ENCODE peak calls at places on chromosomes 2 and 18, in ten cellular contexts. Q is IMR-90, E is body of pancreas, O is spleen, X is uterus, S is sigmoid colon, D is H1, P is prostate gland, K is endothelial cell of umbilical vein, L is breast epithelium. Y is an unnamed sample. For H3K36me3, the result is how much of the 10 kb centered on the place peaks cover.

GRCh38 chr2:62196278-62196901 is 475 bp downstream of the B3GNT2 start:
- DNase-seq in Q (no peak), E (no peak), O (peak), X (peak), S (peak), D (peak), P (peak), K (no peak), L (peak), Y (peak)

GRCh38 chr2:3636586-3637310 is 21.3 kb upstream of the ALLC start:
- DNase-seq in Q (no peak), E (no peak), O (peak), X (no peak), S (peak), D (peak), P (no peak), K (no peak), L (peak), Y (no peak)

GRCh38 chr2:142841788-142842187 is 35.7 kb upstream of the KYNU start:
- DNase-seq in Q (peak), E (no peak), O (no peak), X (no peak), S (no peak), D (no peak), P (no peak), K (peak), L (no peak), Y (no peak)

GRCh38 chr2:206728277-206729199 is 10.3 kb upstream of the DYTN start:
- DNase-seq in Q (peak), E (no peak), O (no peak), X (no peak), S (no peak), D (no peak), P (no peak), K (no peak), L (no peak), Y (no peak)

GRCh38 chr2:173488861-173489260 is 134.2 kb downstream of the CDCA7 start:
- DNase-seq in Q (no peak), E (no peak), O (no peak), X (no peak), S (no peak), D (no peak), P (no peak), K (peak), L (no peak), Y (no peak)

GRCh38 chr2:188869560-188869959 is 104.6 kb upstream of the COL3A1 start:
- DNase-seq in Q (peak), E (no peak), O (no peak), X (no peak), S (no peak), D (no peak), P (no peak), K (no peak), L (no peak), Y (no peak)

GRCh38 chr2:239544846-239545465 is 144.1 kb upstream of the HDAC4 start:
- DNase-seq in Q (no peak), E (no peak), O (peak), X (no peak), S (peak), D (no peak), P (no peak), K (no peak), L (peak), Y (no peak)

GRCh38 chr18:9530226-9531009 is 55.1 kb downstream of the RALBP1 start:
- DNase-seq in Q (no peak), E (no peak), O (no peak), X (no peak), S (no peak), D (no peak), P (no peak), K (no peak), L (no peak), Y (no peak)

GRCh38 chr2:74924463-74925265 is 33.8 kb upstream of the POLE4 start:
- DNase-seq in Q (no peak), E (no peak), O (no peak), X (no peak), S (no peak), D (peak), P (no peak), K (no peak), L (no peak), Y (no peak)

GRCh38 chr2:26792720-26793119 is 6.9 kb downstream of the CENPA start:
- DNase-seq in Q (peak), E (no peak), O (no peak), X (no peak), S (no peak), D (no peak), P (no peak), K (no peak), L (no peak), Y (no peak)

GRCh38 chr2:217637268-217637615 is 365.6 kb downstream of the TNS1 start:
- DNase-seq in Q (no peak), E (no peak), O (no peak), X (no peak), S (no peak), D (no peak), P (no peak), K (no peak), L (no peak), Y (no peak)

GRCh38 chr18:48546411-48546810 is 7.6 kb downstream of the CTIF start:
- DNase-seq in Q (peak), E (no peak), O (no peak), X (no peak), S (no peak), D (no peak), P (no peak), K (no peak), L (no peak), Y (no peak)

GRCh38 chr2:61770298-61770697 is 83.6 kb downstream of the FAM161A start:
- DNase-seq in Q (no peak), E (no peak), O (no peak), X (no peak), S (no peak), D (no peak), P (no peak), K (no peak), L (no peak), Y (no peak)

GRCh38 chr2:238916875-238917590 is 69.1 kb downstream of the TWIST2 start:
- DNase-seq in Q (no peak), E (peak), O (peak), X (no peak), S (peak), D (no peak), P (no peak), K (no peak), L (peak), Y (no peak)

GRCh38 chr2:117856415-117857210 is 42.1 kb downstream of the DDX18 start:
- DNase-seq in Q (peak), E (no peak), O (no peak), X (no peak), S (no peak), D (peak), P (no peak), K (peak), L (no peak), Y (no peak)

GRCh38 chr2:48530033-48530804 is at the start of gene STON1:
- DNase-seq in Q (peak), E (peak), O (peak), X (peak), S (peak), D (peak), P (peak), K (peak), L (no peak), Y (peak)

GRCh38 chr2:48532824-48533223 is 2.9 kb downstream of the STON1 start:
- DNase-seq in Q (peak), E (no peak), O (no peak), X (no peak), S (no peak), D (no peak), P (no peak), K (no peak), L (no peak), Y (no peak)

GRCh38 chr2:48532174-48532573 is 2.2 kb downstream of the STON1 start:
- DNase-seq in Q (no peak), E (no peak), O (no peak), X (no peak), S (no peak), D (no peak), P (no peak), K (peak), L (no peak), Y (no peak)

GRCh38 chr2:48529676-48530032 is 300 bp upstream of the STON1 start:
- DNase-seq in Q (no peak), E (no peak), O (no peak), X (peak), S (peak), D (peak), P (no peak), K (no peak), L (no peak), Y (no peak)

DNA sequence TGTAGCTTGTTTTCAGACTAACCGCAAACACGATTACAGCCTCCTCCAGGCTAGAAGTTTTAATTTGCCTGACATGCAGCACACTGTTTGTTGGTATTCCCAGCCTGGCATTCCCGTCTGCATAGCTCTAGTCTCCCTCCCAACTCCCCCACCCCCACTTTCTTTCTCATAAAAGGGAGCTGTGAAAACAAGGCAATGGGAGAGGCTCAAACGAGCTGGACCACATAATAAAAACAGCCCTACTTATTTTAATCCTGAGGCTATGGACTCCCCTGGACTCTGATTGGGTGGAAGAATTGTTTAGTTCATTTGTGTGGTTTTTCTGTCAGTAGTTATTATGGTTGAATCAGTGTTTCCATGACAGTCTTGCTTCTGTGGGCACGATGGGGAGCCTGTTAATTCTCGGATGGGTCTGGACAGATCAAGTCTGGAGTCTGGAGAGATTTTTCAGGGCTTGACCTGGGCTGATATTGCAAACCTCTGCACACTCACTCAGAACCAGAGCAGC is 1.2 kb downstream of the STON1 start:
- DNase-seq in Q (peak), E (no peak), O (no peak), X (peak), S (peak), D (no peak), P (peak), K (peak), L (no peak), Y (no peak)
- TF ChIP-seq POLR2A in Q (no peak), E (no peak), O (no peak), X (peak), S (peak), D (no peak), P (peak), K (no peak), L (no peak), Y (peak)

GRCh38 chr18:31901063-31901462 is 41.9 kb downstream of the TRAPPC8 start:
- DNase-seq in Q (no peak), E (no peak), O (no peak), X (no peak), S (no peak), D (no peak), P (no peak), K (no peak), L (no peak), Y (no peak)
- H3K36me3 ChIP-seq in Q (under half), E (under half), O (half or more), X (under half), S (under half), D (half or more), P (under half), K (under half), L (under half), Y (under half)

GRCh38 chr2:96495983-96496382 is 9.2 kb downstream of the NEURL3 start:
- DNase-seq in Q (no peak), E (no peak), O (no peak), X (no peak), S (no peak), D (no peak), P (no peak), K (peak), L (no peak), Y (no peak)

GRCh38 chr2:96500385-96501066 is 4.6 kb downstream of the NEURL3 start:
- DNase-seq in Q (no peak), E (no peak), O (peak), X (no peak), S (no peak), D (peak), P (no peak), K (no peak), L (no peak), Y (no peak)

GRCh38 chr2:96499061-96499960 is 5.8 kb downstream of the NEURL3 start:
- DNase-seq in Q (no peak), E (no peak), O (no peak), X (no peak), S (no peak), D (peak), P (no peak), K (no peak), L (no peak), Y (no peak)

GRCh38 chr2:96501471-96501874 is 3.7 kb downstream of the NEURL3 start:
- DNase-seq in Q (no peak), E (no peak), O (peak), X (no peak), S (no peak), D (no peak), P (no peak), K (peak), L (no peak), Y (no peak)

GRCh38 chr2:96498023-96498431 is 7.1 kb downstream of the NEURL3 start:
- DNase-seq in Q (no peak), E (no peak), O (no peak), X (no peak), S (no peak), D (no peak), P (no peak), K (no peak), L (no peak), Y (no peak)
- TF ChIP-seq POLR2A in Q (no peak), E (no peak), O (no peak), X (no peak), S (no peak), D (no peak), P (no peak), K (no peak), L (no peak), Y (no peak)

DNA sequence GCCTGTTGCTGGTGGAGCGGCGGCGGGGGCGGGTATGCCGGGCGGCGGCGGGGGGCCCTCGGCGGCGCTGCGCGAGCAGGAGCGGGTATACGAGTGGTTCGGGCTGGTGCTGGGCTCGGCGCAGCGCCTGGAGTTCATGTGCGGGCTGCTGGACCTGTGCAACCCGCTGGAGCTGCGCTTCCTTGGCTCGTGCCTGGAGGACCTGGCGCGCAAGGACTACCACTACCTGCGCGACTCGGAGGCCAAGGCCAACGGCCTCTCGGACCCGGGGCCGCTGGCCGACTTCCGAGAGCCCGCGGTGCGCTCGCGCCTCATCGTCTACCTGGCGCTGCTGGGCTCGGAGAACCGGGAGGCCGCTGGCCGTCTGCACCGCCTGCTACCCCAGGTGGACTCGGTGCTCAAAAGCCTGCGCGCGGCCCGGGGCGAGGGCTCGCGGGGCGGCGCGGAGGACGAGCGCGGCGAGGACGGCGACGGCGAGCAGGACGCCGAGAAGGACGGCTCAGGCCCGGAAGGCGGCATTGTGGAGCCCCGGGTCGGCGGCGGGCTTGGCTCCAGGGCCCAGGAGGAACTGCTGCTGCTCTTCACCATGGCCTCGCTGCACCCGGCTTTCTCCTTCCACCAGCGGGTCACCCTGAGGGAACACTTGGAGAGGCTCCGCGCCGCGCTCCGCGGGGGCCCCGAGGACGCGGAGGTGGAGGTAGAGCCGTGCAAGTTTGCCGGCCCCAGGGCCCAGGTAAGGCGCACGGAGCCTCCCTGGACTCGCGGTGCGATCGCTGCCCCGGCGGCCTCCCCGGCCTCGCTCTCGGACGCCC is 1.0 kb downstream of the ZCCHC2 start:
- DNase-seq in Q (peak), E (peak), O (peak), X (peak), S (peak), D (peak), P (peak), K (peak), L (peak), Y (peak)
- H3K36me3 ChIP-seq in Q (under half), E (under half), O (under half), X (under half), S (under half), D (under half), P (under half), K (under half), L (under half), Y (under half)

DNA sequence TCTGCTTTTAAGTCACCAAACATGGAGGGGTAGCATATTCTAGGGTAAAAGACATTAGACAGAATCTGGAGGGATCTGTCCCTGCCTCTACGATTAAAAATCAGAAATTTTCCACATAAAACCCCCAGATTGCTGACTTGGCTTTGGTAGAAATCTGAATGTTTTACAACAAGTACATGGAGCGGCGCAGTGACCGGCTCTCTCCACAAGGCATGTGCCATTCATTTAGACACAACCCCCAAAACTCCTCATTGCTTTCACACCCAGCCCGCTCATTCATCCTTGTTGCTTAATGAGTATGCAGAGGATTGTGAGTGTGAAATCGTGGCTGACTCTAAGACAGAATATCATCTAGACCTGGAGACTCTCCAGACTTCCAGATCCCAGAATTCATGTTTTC is 140.6 kb downstream of the CNTNAP5 start:
- DNase-seq in Q (no peak), E (no peak), O (no peak), X (no peak), S (no peak), D (no peak), P (no peak), K (no peak), L (no peak), Y (no peak)
- TF ChIP-seq POLR2A in Q (no peak), E (no peak), O (no peak), X (no peak), S (no peak), D (no peak), P (no peak), K (no peak), L (no peak), Y (no peak)

GRCh38 chr2:134944975-134945374 is 26.4 kb downstream of the CCNT2 start:
- DNase-seq in Q (no peak), E (no peak), O (no peak), X (no peak), S (no peak), D (no peak), P (no peak), K (no peak), L (no peak), Y (no peak)
- H3K36me3 ChIP-seq in Q (under half), E (under half), O (under half), X (under half), S (under half), D (half or more), P (under half), K (under half), L (under half), Y (under half)

GRCh38 chr2:86776532-86776931 is 14.2 kb downstream of the CD8A start:
- DNase-seq in Q (no peak), E (no peak), O (no peak), X (no peak), S (no peak), D (no peak), P (no peak), K (no peak), L (no peak), Y (no peak)

GRCh38 chr2:86770816-86771215 is 19.9 kb downstream of the CD8A start:
- DNase-seq in Q (no peak), E (no peak), O (no peak), X (no peak), S (no peak), D (no peak), P (no peak), K (no peak), L (no peak), Y (no peak)

GRCh38 chr2:86772626-86773025 is 18.1 kb downstream of the CD8A start:
- DNase-seq in Q (no peak), E (no peak), O (no peak), X (no peak), S (no peak), D (no peak), P (no peak), K (no peak), L (no peak), Y (no peak)

GRCh38 chr2:86775323-86775722 is 15.4 kb downstream of the CD8A start:
- DNase-seq in Q (no peak), E (no peak), O (no peak), X (no peak), S (no peak), D (no peak), P (no peak), K (no peak), L (no peak), Y (no peak)

DNA sequence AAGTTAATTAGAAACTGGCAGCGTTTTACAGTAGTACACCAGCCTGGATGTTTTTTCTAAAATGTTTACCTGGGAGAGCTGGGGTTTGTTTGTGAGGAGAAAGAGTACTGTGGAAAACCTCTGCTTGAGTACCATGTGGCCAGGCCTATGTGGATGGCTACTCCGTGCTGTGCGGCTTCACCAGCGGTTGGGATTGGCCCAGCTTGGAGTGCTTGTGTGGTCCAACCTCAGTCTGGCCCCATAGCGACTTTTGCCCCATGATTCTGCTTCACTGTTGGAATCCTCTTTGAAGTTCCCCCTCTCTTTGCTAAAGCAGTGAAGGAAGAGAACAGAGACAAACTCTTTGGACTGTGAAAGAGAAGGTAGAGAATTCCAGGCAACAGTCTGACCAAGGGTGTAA is 15.9 kb downstream of the CD8A start:
- DNase-seq in Q (no peak), E (no peak), O (no peak), X (no peak), S (no peak), D (no peak), P (no peak), K (no peak), L (no peak), Y (no peak)
- TF ChIP-seq POLR2A in Q (no peak), E (no peak), O (no peak), X (no peak), S (no peak), D (no peak), P (no peak), K (no peak), L (no peak), Y (no peak)

GRCh38 chr2:109470121-109470921 is 143.4 kb downstream of the SEPTIN10 start:
- DNase-seq in Q (peak), E (no peak), O (peak), X (no peak), S (no peak), D (no peak), P (no peak), K (peak), L (peak), Y (peak)

GRCh38 chr2:109473006-109473380 is 140.8 kb downstream of the SEPTIN10 start:
- DNase-seq in Q (no peak), E (no peak), O (peak), X (no peak), S (no peak), D (no peak), P (no peak), K (no peak), L (no peak), Y (no peak)

GRCh38 chr2:109473616-109474318 is 140.0 kb downstream of the SEPTIN10 start:
- DNase-seq in Q (no peak), E (no peak), O (peak), X (no peak), S (no peak), D (no peak), P (no peak), K (no peak), L (no peak), Y (peak)

GRCh38 chr2:109472331-109473005 is 141.3 kb downstream of the SEPTIN10 start:
- DNase-seq in Q (no peak), E (no peak), O (peak), X (no peak), S (no peak), D (no peak), P (no peak), K (peak), L (no peak), Y (no peak)

GRCh38 chr2:109471656-109472055 is 142.1 kb downstream of the SEPTIN10 start:
- DNase-seq in Q (no peak), E (no peak), O (peak), X (no peak), S (no peak), D (no peak), P (no peak), K (peak), L (no peak), Y (no peak)
- H3K36me3 ChIP-seq in Q (under half), E (under half), O (under half), X (under half), S (under half), D (under half), P (under half), K (under half), L (under half), Y (under half)

GRCh38 chr18:80108739-80109675 is at the start of gene ADNP2:
- DNase-seq in Q (peak), E (peak), O (peak), X (peak), S (peak), D (peak), P (peak), K (peak), L (peak), Y (peak)
- TF ChIP-seq POLR2A in Q (peak), E (no peak), O (no peak), X (no peak), S (no peak), D (peak), P (peak), K (no peak), L (no peak), Y (no peak)